ENCODE peak calls at places on chromosome 9, in four cellular contexts. P is cardiac muscle cell, W is ovary, G is A673. S is an unnamed sample.

GRCh38 chr9:91211919-91212318 is 149.8 kb downstream of the AUH start:
- DNase-seq in G (no peak), P (no peak), W (no peak), S (peak; percentile 6)

GRCh38 chr9:14173730-14174129 is 140.2 kb downstream of the NFIB start:
- DNase-seq in W (no peak), G (peak; percentile 50), P (peak; percentile 31), S (no peak)

GRCh38 chr9:129557192-129558036 is 63.5 kb downstream of the C9orf50 start:
- DNase-seq in G (peak; percentile 92), P (peak; percentile 39), W (peak; percentile 83), S (no peak)

GRCh38 chr9:109889456-109889855 is 109.5 kb downstream of the PALM2AKAP2 start:
- DNase-seq in G (no peak), W (no peak), P (no peak), S (no peak)

GRCh38 chr9:92609142-92609500 is 60.8 kb downstream of the IPPK start:
- DNase-seq in P (peak; percentile 29), W (no peak), G (no peak), S (no peak)

GRCh38 chr9:93237535-93237934 is 53.6 kb downstream of the WNK2 start:
- DNase-seq in P (no peak), G (no peak), W (no peak), S (no peak)

GRCh38 chr9:133122935-133123611 is 2.0 kb upstream of the RALGDS start:
- DNase-seq in W (peak; percentile 73), G (no peak), P (peak; percentile 59), S (no peak)

GRCh38 chr9:127721391-127721821 is 5.5 kb downstream of the TTC16 start:
- DNase-seq in W (no peak), G (no peak), P (no peak), S (no peak)

GRCh38 chr9:96858670-96859069 is 4.4 kb upstream of the ZNF782 start:
- DNase-seq in P (no peak), W (no peak), G (no peak), S (no peak)

GRCh38 chr9:134360897-134361296 is 34.6 kb downstream of the RXRA start:
- DNase-seq in G (no peak), W (no peak), P (peak; percentile 55), S (no peak)

GRCh38 chr9:115514454-115514853 is 396.5 kb upstream of the TNC start:
- DNase-seq in P (no peak), W (no peak), G (no peak), S (no peak)

GRCh38 chr9:113231701-113232100 is 10.4 kb downstream of the SLC31A1 start:
- DNase-seq in G (no peak), W (no peak), P (no peak), S (no peak)

GRCh38 chr9:82275531-82275930 is 287.0 kb downstream of the SPATA31D1 start:
- DNase-seq in P (no peak), W (no peak), G (no peak), S (no peak)

GRCh38 chr9:15142903-15143534 is 164.0 kb downstream of the TTC39B start:
- DNase-seq in P (peak; percentile 73), W (no peak), G (peak; percentile 63), S (peak; percentile 35)

GRCh38 chr9:70954607-70955143 is 166.7 kb downstream of the TRPM3 start:
- DNase-seq in G (no peak), P (no peak), W (no peak), S (no peak)
- H3K4me3 ChIP-seq in G (no peak overlapping the region), P (no peak overlapping the region), W (no peak overlapping the region), S (no peak overlapping the region)

DNA sequence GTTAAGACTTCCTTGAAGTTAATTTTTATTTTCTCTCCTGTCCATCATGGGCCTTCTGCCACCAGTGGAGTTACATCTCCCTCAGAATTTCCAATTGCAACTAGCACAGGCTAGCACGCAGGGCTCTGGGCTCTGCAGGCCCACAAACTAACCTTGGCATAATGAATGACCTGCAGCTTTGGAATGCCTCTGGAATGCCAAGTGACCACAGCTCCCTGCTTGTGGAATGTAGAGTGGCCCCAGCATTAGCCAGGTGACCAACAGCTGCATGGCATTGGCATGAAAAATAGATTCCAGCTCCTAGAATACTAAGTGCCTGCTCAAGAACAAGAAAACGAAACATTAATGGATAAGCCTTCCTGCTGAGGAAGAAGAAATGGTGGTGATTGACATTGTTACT is 726.1 kb downstream of the BRINP1 start:
- DNase-seq in W (no peak), G (no peak), P (no peak), S (no peak)
- H3K27ac ChIP-seq in W (no peak overlapping the region), G (no peak overlapping the region), P (peak overlapping the region; percentile 44), S (no peak overlapping the region)

DNA sequence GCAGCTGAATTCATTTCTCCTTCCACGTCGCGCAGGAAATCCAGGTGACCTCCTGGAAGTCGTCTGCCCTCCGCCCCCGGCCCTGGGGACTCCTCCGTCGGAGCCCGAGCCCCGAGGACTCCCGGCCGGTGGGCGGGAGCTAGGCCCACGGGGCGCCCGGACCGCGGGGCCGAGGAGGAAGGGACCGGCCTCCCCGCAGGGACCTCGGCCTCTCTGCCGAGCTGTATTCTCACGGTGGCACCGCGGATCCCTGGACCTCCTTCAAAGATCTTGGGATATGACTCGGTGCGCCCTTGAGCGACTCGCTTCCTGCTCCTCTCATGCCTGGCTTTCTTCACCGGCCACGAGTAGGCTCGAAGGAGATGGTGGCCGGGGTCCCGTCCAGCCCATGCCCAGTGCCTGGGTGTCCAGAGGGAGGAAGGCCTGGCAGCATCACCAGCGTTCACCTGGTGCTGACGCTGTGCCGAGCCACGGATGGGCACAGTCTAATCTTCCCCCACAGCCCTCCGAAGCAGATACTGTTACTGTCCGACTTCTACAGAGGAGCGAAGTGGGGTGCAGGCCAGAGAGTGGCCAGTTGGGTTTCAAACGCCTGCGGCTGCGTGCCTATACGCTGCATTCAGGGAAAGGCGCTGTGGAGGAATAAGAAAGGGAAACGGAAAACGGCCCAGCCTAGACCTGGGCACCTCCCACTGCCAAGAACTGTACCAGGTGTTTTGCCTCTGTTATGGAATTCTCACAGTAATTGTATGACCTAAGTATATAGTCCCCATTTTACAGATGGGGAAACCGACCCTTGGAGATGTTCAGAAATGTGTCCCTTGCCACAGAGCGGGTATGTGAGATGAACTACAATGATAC is 47.3 kb downstream of the PAX5 start:
- DNase-seq in P (no peak), G (no peak), W (no peak), S (no peak)
- H3K4me3 ChIP-seq in P (peak overlapping the region; percentile 18), G (peak overlapping the region; percentile 41), W (no peak overlapping the region), S (no peak overlapping the region)

GRCh38 chr9:38024036-38024681 is 44.9 kb downstream of the SHB start:
- DNase-seq in P (peak; percentile 75), G (peak; percentile 84), W (peak; percentile 41), S (no peak)

GRCh38 chr9:38023661-38024035 is 45.4 kb downstream of the SHB start:
- DNase-seq in P (no peak), W (no peak), G (no peak), S (no peak)

GRCh38 chr9:38020251-38021076 is 48.6 kb downstream of the SHB start:
- DNase-seq in W (no peak), P (peak; percentile 38), G (no peak), S (no peak)

GRCh38 chr9:38022995-38023394 is 46.0 kb downstream of the SHB start:
- DNase-seq in P (no peak), G (no peak), W (no peak), S (no peak)

GRCh38 chr9:38022203-38022602 is 46.8 kb downstream of the SHB start:
- DNase-seq in G (no peak), W (no peak), P (no peak), S (no peak)
- H3K27ac ChIP-seq in G (no peak overlapping the region), W (no peak overlapping the region), P (no peak overlapping the region), S (no peak overlapping the region)

GRCh38 chr9:131523086-131523388 is 8.0 kb downstream of the UCK1 start:
- DNase-seq in W (no peak), G (no peak), P (no peak), S (no peak)
- H3K4me3 ChIP-seq in W (no peak overlapping the region), G (no peak overlapping the region), P (no peak overlapping the region), S (no peak overlapping the region)

S was measured in CD4-positive, alpha-beta memory T cell.